ENCODE peak calls at places on chromosomes 2 and 18, in six cellular contexts. E, C, G, Q, F and U are unnamed samples. For H3K4me1, the result is how much of the 10 kb centered on the place peaks cover.

GRCh38 chr2:219437690-219438089 is 3.0 kb downstream of the SPEG start:
- DNase-seq in E (peak), C (no peak), G (no peak), Q (peak), F (no peak), U (no peak)

GRCh38 chr2:11214770-11215169 is 59.5 kb downstream of the SLC66A3 start:
- DNase-seq in E (no peak), C (no peak), G (no peak), Q (no peak), F (peak), U (no peak)

GRCh38 chr2:240930631-240931318 is 24.6 kb downstream of the CROCC2 start:
- DNase-seq in E (peak), C (no peak), G (no peak), Q (no peak), F (peak), U (peak)

GRCh38 chr2:112073875-112074274 is 18.8 kb downstream of the TMEM87B start:
- DNase-seq in E (no peak), C (peak), G (no peak), Q (no peak), F (no peak), U (no peak)

GRCh38 chr2:232810444-232810843 is 34.1 kb upstream of the KCNJ13 start:
- DNase-seq in E (no peak), C (no peak), G (no peak), Q (no peak), F (no peak), U (no peak)

GRCh38 chr2:239181601-239182471 is 219.0 kb downstream of the HDAC4 start:
- DNase-seq in E (no peak), C (no peak), G (no peak), Q (peak), F (no peak), U (no peak)

GRCh38 chr2:118179445-118179844 is 91.2 kb downstream of the INSIG2 start:
- DNase-seq in E (no peak), C (no peak), G (no peak), Q (no peak), F (no peak), U (no peak)

GRCh38 chr2:27977623-27978312 is 87.2 kb downstream of the BABAM2 start:
- DNase-seq in E (peak), C (peak), G (no peak), Q (no peak), F (no peak), U (peak)

GRCh38 chr2:126655500-126656310 is at the start of gene GYPC:
- DNase-seq in E (peak), C (peak), G (peak), Q (peak), F (no peak), U (peak)

GRCh38 chr2:70942900-70943871 is 7.5 kb downstream of the ATP6V1B1 start:
- DNase-seq in E (no peak), C (peak), G (no peak), Q (no peak), F (peak), U (no peak)

GRCh38 chr2:185817991-185818390 is 79.4 kb downstream of the FSIP2 start:
- DNase-seq in E (no peak), C (no peak), G (no peak), Q (no peak), F (no peak), U (no peak)

GRCh38 chr2:44943031-44943692 is 1.7 kb downstream of the SIX3 start:
- DNase-seq in E (no peak), C (no peak), G (no peak), Q (no peak), F (peak), U (no peak)

GRCh38 chr2:226828164-226828563 is 7.7 kb upstream of the RHBDD1 start:
- DNase-seq in E (no peak), C (peak), G (no peak), Q (no peak), F (no peak), U (no peak)

GRCh38 chr2:9658972-9659371 is 28.2 kb upstream of the YWHAQ start:
- DNase-seq in E (no peak), C (peak), G (no peak), Q (no peak), F (no peak), U (no peak)

GRCh38 chr2:24824966-24825882 is 32.0 kb downstream of the CENPO start:
- DNase-seq in E (peak), C (no peak), G (no peak), Q (no peak), F (peak), U (no peak)

GRCh38 chr2:241334813-241335212 is 19.1 kb downstream of the SEPTIN2 start:
- DNase-seq in E (no peak), C (no peak), G (no peak), Q (no peak), F (no peak), U (no peak)

GRCh38 chr2:63861220-63861822 is 19.6 kb downstream of the UGP2 start:
- DNase-seq in E (no peak), C (peak), G (peak), Q (no peak), F (peak), U (peak)

GRCh38 chr18:67243799-67244587 is 272.5 kb downstream of the DSEL start:
- DNase-seq in E (no peak), C (peak), G (no peak), Q (no peak), F (no peak), U (no peak)

GRCh38 chr2:237742191-237742590 is 56.4 kb upstream of the RBM44 start:
- DNase-seq in E (no peak), C (no peak), G (no peak), Q (no peak), F (no peak), U (no peak)

GRCh38 chr2:237743561-237744269 is 54.9 kb upstream of the RBM44 start:
- DNase-seq in E (no peak), C (peak), G (no peak), Q (no peak), F (no peak), U (peak)

GRCh38 chr2:237744270-237744612 is 54.3 kb upstream of the RBM44 start:
- DNase-seq in E (no peak), C (no peak), G (no peak), Q (no peak), F (no peak), U (peak)

GRCh38 chr2:237743024-237743423 is 55.6 kb upstream of the RBM44 start:
- DNase-seq in E (no peak), C (no peak), G (no peak), Q (no peak), F (no peak), U (no peak)

DNA sequence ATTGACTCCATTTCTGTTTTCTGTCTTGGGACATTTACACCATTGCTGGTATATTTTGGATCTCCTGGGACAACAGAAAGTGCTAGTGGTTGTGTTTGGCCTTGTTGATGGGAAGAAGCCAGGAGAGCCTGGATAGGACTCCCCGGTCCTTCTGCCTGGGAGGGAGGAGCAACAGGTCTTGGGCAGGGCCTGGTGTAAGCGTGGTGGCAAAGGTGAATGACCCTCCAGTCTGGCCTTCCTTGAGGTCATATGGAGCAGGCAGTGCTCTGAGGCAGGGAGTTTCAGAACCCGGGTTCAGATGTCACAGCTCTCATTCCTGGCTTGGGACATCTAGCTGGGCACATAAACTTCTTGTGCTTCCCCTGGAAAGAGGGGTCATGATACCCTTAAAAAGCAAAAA is 56.0 kb upstream of the RBM44 start:
- DNase-seq in E (no peak), C (no peak), G (no peak), Q (no peak), F (no peak), U (no peak)
- H3K4me1 ChIP-seq in E (half or more), C (under half), G (under half), Q (under half), F (under half), U (under half)

GRCh38 chr2:39925312-39925711 is 146.3 kb upstream of the THUMPD2 start:
- DNase-seq in E (no peak), C (peak), G (no peak), Q (no peak), F (no peak), U (no peak)

GRCh38 chr2:39922679-39923416 is 143.8 kb upstream of the THUMPD2 start:
- DNase-seq in E (no peak), C (peak), G (no peak), Q (no peak), F (no peak), U (no peak)

GRCh38 chr2:39919511-39920317 is 140.7 kb upstream of the THUMPD2 start:
- DNase-seq in E (peak), C (no peak), G (no peak), Q (no peak), F (no peak), U (no peak)

GRCh38 chr2:39918886-39919285 is 139.8 kb upstream of the THUMPD2 start:
- DNase-seq in E (no peak), C (no peak), G (no peak), Q (no peak), F (no peak), U (no peak)

GRCh38 chr2:39920318-39920775 is 141.3 kb upstream of the THUMPD2 start:
- DNase-seq in E (no peak), C (no peak), G (no peak), Q (no peak), F (no peak), U (no peak)
- H3K27ac ChIP-seq in E (no peak), C (no peak), G (no peak), Q (no peak), F (no peak), U (no peak)

DNA sequence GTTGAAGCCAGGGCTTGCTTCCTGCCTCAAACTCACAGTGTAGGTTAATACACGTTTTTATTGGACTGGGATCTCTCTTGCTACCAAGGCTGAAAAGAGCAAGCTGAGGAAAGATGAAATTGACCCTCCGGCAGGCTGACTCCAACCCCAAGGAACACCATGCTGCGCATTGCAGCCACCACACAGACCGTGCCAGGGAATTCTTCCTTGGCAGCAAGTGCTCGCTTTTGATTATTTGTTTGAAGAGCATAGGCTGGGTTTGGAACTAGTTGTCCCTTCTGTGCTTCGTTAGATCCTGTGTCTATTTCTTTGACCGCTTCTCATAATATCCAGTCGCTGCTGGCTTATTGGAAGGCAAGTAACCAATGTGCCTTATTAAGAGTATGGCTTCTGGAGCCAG is 34.4 kb upstream of the DARS1 start:
- DNase-seq in E (no peak), C (no peak), G (no peak), Q (no peak), F (peak), U (no peak)
- H3K4me1 ChIP-seq in E (under half), C (under half), G (under half), Q (under half), F (under half), U (under half)

DNA sequence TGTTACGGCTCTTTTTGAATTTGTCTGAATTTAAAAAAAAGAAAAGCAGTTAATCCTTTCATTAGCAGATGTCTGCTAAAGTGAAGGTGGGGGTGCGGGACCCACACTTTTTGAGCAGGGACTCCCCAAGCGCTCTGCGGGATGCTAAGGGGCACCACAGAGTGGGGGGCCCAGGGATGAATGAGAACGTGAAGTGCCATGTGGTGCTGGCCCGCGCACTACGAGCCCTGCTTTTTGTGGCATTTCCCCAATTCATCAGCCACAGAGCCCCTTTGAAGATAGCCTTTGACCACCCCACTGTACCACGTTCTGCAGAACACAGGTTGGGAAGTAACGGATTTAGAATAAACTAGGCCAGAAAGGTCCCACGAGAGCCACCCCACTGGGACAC is 28.6 kb downstream of the HS1BP3 start:
- DNase-seq in E (peak), C (no peak), G (no peak), Q (no peak), F (peak), U (no peak)
- H3K27ac ChIP-seq in E (peak), C (no peak), G (no peak), Q (no peak), F (no peak), U (peak)

DNA sequence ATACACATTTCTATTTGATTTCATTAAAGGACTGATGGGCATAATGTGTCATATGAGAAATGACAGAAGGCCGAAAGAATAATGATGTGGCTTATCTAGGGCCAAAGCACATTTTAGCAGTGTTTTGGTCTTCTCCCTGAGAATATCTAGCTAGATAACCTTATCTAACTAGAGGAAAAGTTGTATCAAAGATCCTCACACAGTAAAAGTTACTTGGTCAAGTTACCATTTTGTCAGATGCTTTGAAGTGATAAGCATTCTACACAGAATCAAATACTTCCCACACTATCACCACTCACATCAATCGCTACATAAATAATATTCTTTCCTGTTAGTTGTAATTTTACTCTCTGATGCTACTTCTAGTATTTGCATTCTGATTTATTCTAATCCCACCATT is 8.2 kb downstream of the XPO1 start:
- DNase-seq in E (no peak), C (no peak), G (no peak), Q (no peak), F (no peak), U (no peak)
- H3K4me1 ChIP-seq in E (under half), C (under half), G (under half), Q (under half), F (under half), U (under half)

DNA sequence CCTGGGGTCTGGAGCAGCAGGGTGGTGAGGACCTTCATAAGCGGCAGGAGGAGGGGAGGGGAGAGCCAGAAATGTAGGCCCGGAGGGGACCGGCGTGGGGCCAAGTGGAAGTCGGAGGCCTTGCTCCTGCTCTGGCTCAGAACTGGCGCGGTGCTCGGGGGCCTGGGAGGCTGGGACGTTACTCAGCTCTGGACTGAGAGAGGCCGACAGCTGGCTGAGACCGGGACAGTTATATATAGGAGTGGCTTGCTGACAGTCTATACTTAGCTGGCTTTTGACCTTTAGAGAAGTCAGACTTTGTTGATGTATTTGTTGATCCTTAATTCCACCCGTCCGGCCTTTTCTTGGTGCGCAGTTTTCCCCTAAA is 15.7 kb downstream of the IGFBP5 start:
- DNase-seq in E (peak), C (peak), G (no peak), Q (peak), F (no peak), U (no peak)
- H3K27ac ChIP-seq in E (peak), C (no peak), G (no peak), Q (peak), F (no peak), U (peak)

DNA sequence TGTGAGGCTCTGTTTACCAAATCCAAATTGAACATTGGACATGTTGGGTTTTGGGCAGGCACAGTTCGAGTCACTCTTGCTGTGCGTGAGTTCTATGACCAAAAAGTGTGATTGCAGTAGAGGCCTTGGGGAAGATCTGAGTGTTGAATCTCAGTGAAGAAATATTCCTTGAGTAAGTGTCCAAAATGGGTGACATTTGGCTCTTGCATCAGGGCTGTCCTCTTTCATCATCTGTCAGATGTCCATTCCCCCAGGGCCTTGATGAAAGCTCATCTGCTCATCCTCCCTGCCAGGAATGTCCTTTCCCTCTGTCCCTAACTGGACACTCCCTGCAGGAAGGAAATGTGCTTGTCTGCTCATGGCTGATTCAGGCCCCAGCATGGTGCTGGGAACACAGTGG is 6.4 kb upstream of the SFTPB start:
- DNase-seq in E (no peak), C (no peak), G (no peak), Q (peak), F (no peak), U (no peak)
- H3K4me1 ChIP-seq in E (under half), C (under half), G (under half), Q (under half), F (under half), U (under half)

GRCh38 chr2:102155131-102155702 is 12.7 kb downstream of the IL1R1 start:
- DNase-seq in E (peak), C (no peak), G (no peak), Q (no peak), F (no peak), U (no peak)

GRCh38 chr2:102154364-102154763 is 11.8 kb downstream of the IL1R1 start:
- DNase-seq in E (no peak), C (no peak), G (no peak), Q (no peak), F (no peak), U (no peak)

GRCh38 chr2:102159295-102159694 is 16.7 kb downstream of the IL1R1 start:
- DNase-seq in E (no peak), C (no peak), G (no peak), Q (no peak), F (no peak), U (no peak)

GRCh38 chr2:102158336-102158735 is 15.8 kb downstream of the IL1R1 start:
- DNase-seq in E (no peak), C (no peak), G (no peak), Q (no peak), F (no peak), U (no peak)

DNA sequence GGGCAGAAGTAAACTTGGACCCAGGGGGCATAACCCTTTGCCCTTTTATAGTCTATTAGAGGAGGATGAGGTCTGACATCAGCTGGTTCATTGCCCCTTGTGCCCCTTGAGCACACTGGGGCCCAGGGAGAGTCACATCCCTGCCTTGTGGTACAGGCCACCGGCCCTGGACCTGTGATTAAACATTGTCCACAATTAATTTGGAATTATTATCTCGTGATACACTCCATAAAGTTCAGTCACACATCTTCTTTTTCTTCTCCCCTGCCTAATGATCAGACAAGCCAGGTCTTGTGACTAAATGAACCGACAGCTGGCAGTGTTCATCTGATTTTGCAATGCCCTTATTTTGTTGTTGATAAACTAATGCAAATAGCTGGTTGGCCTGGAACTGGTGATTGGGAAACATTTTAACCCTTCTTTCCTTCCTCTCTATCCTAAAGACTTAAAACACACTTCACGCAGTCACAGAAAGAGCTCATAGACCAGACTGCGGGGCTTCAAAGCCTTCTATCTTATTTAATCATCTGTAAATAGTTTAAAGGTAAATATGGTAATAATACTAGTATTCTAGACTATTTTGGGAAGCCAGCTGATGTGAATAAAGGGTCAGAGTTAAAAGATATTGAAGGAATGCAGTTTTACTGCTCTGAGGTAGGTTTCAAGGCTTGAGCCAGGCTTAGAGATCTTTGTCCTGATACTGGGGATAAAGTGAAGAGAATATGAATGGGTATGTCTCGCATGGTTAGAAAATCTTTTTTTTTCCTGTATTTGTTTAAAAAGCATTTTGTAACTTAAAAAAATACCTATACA is 13.4 kb downstream of the IL1R1 start:
- DNase-seq in E (no peak), C (peak), G (no peak), Q (no peak), F (no peak), U (peak)
- H3K27ac ChIP-seq in E (peak), C (peak), G (no peak), Q (no peak), F (no peak), U (peak)

GRCh38 chr2:189783927-189784867 is at the start of the genes ORMDL1 and PMS1:
- DNase-seq in E (peak), C (peak), G (peak), Q (peak), F (peak), U (peak)

GRCh38 chr2:189783451-189783926 is 650 bp downstream of the ORMDL1 start:
- DNase-seq in E (no peak), C (peak), G (no peak), Q (no peak), F (peak), U (no peak)

DNA sequence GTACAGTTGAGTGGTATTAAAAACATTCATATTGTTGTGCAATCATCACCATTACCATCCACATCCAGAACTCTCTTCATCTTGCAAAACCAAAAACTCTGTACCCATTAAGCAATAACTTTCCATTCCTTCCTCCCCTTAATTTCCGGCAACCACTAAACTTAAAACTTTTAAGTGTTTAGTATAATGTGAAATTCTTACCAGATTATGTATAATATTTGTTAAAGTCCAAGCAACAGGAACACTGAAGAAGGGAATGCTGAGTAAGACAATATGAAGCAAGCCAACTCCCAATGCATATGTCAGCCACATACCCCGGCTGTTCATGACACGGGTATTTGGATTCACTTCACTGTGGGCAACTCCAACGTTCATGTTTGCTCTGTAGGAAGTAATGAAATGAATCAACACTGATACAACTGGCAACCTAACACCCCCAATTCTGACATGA is 1.9 kb downstream of the ORMDL1 start:
- DNase-seq in E (no peak), C (peak), G (no peak), Q (no peak), F (no peak), U (no peak)
- H3K4me1 ChIP-seq in E (under half), C (under half), G (under half), Q (under half), F (under half), U (under half)